ENCODE peak calls at places on chromosomes 5 and 9, in seven cellular contexts. One of them, this sample, is unnamed.

GRCh38 chr9:137044502-137045177 is 1.3 kb downstream of the NPDC1 start:
- DNase-seq in right lobe of liver: no peak
- DNase-seq in ovary: no peak
- DNase-seq in endothelial cell: no peak
- DNase-seq in nephron progenitor cell: no peak
- DNase-seq in tibial nerve: no peak
- DNase-seq in D721Med: no peak
- DNase-seq in this sample: no peak

GRCh38 chr5:173764321-173765029 is 123.7 kb upstream of the CPEB4 start:
- DNase-seq in nephron progenitor cell: peak
- DNase-seq in D721Med: no peak
- DNase-seq in right lobe of liver: peak
- DNase-seq in ovary: peak
- DNase-seq in tibial nerve: peak
- DNase-seq in endothelial cell: no peak
- DNase-seq in this sample: no peak

GRCh38 chr5:116521173-116521872 is 53.3 kb downstream of the SEMA6A start:
- DNase-seq in endothelial cell: no peak
- DNase-seq in D721Med: no peak
- DNase-seq in tibial nerve: no peak
- DNase-seq in nephron progenitor cell: no peak
- DNase-seq in right lobe of liver: no peak
- DNase-seq in ovary: no peak
- DNase-seq in this sample: no peak

GRCh38 chr9:77585335-77585786 is 62.8 kb downstream of the GNA14 start:
- DNase-seq in D721Med: no peak
- DNase-seq in endothelial cell: no peak
- DNase-seq in tibial nerve: no peak
- DNase-seq in right lobe of liver: no peak
- DNase-seq in ovary: no peak
- DNase-seq in nephron progenitor cell: no peak
- DNase-seq in this sample: no peak

GRCh38 chr5:179334017-179334765 is 11.1 kb downstream of the ADAMTS2 start:
- DNase-seq in D721Med: peak
- DNase-seq in nephron progenitor cell: no peak
- DNase-seq in right lobe of liver: no peak
- DNase-seq in ovary: no peak
- DNase-seq in tibial nerve: no peak
- DNase-seq in endothelial cell: no peak
- DNase-seq in this sample: no peak

GRCh38 chr5:137453476-137454080 is 45.5 kb downstream of the SPOCK1 start:
- DNase-seq in endothelial cell: peak
- DNase-seq in nephron progenitor cell: peak
- DNase-seq in ovary: no peak
- DNase-seq in right lobe of liver: no peak
- DNase-seq in D721Med: no peak
- DNase-seq in tibial nerve: no peak
- DNase-seq in this sample: no peak

GRCh38 chr5:154214236-154215106 is 23.9 kb downstream of the GALNT10 start:
- DNase-seq in right lobe of liver: no peak
- DNase-seq in ovary: no peak
- DNase-seq in nephron progenitor cell: no peak
- DNase-seq in D721Med: no peak
- DNase-seq in tibial nerve: no peak
- DNase-seq in endothelial cell: no peak
- DNase-seq in this sample: no peak

GRCh38 chr5:172769598-172770373 is 1.2 kb downstream of the DUSP1 start:
- DNase-seq in ovary: peak
- DNase-seq in D721Med: no peak
- DNase-seq in tibial nerve: peak
- DNase-seq in endothelial cell: no peak
- DNase-seq in nephron progenitor cell: no peak
- DNase-seq in right lobe of liver: peak
- DNase-seq in this sample: peak

GRCh38 chr9:96382175-96382574 is 1.3 kb downstream of the SLC35D2 start:
- DNase-seq in nephron progenitor cell: no peak
- DNase-seq in endothelial cell: no peak
- DNase-seq in D721Med: no peak
- DNase-seq in right lobe of liver: no peak
- DNase-seq in tibial nerve: no peak
- DNase-seq in ovary: no peak
- DNase-seq in this sample: no peak

GRCh38 chr9:28810375-28811075 is 1237.2 kb upstream of the C9orf72 start:
- DNase-seq in tibial nerve: no peak
- DNase-seq in nephron progenitor cell: no peak
- DNase-seq in endothelial cell: no peak
- DNase-seq in D721Med: no peak
- DNase-seq in ovary: no peak
- DNase-seq in right lobe of liver: no peak
- DNase-seq in this sample: no peak

GRCh38 chr5:32116574-32117313 is 57.4 kb downstream of the GOLPH3 start:
- DNase-seq in nephron progenitor cell: no peak
- DNase-seq in ovary: no peak
- DNase-seq in endothelial cell: no peak
- DNase-seq in D721Med: no peak
- DNase-seq in right lobe of liver: no peak
- DNase-seq in tibial nerve: no peak
- DNase-seq in this sample: no peak

GRCh38 chr5:52794519-52794918 is 6.8 kb downstream of the ITGA1 start:
- DNase-seq in tibial nerve: no peak
- DNase-seq in right lobe of liver: peak
- DNase-seq in D721Med: no peak
- DNase-seq in endothelial cell: no peak
- DNase-seq in nephron progenitor cell: no peak
- DNase-seq in ovary: no peak
- DNase-seq in this sample: no peak

GRCh38 chr9:81083062-81083461 is 606.3 kb downstream of the TLE1 start:
- DNase-seq in nephron progenitor cell: peak
- DNase-seq in endothelial cell: no peak
- DNase-seq in D721Med: no peak
- DNase-seq in right lobe of liver: no peak
- DNase-seq in tibial nerve: no peak
- DNase-seq in ovary: no peak
- DNase-seq in this sample: no peak

DNA sequence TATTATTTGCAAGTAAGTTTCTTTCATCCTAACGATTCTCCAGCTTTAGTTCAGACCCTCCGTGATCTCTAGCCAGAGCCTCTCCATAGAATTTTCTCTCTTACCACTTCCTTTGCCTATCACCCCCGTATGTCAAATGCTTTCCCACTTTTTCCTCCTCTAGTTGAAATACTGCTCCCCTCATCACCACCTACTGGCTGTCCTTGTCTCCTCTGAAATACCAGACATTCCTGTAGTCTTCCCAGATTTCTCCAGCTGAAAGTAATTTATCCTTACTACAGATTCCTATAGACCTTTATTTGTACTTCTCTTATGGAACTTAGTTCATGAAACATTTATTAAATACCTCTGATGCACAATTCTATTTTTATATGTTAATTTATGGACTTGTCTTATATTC is 36.0 kb upstream of the GLIPR2 start:
- DNase-seq in endothelial cell: no peak
- DNase-seq in right lobe of liver: no peak
- DNase-seq in ovary: no peak
- DNase-seq in tibial nerve: no peak
- DNase-seq in nephron progenitor cell: no peak
- DNase-seq in D721Med: no peak
- DNase-seq in this sample: no peak
- TF ChIP-seq CTCF in endothelial cell: no peak
- TF ChIP-seq CTCF in right lobe of liver: no peak
- TF ChIP-seq CTCF in ovary: no peak
- TF ChIP-seq CTCF in tibial nerve: no peak
- TF ChIP-seq CTCF in nephron progenitor cell: no peak
- TF ChIP-seq CTCF in D721Med: no peak
- TF ChIP-seq CTCF in this sample: no peak

DNA sequence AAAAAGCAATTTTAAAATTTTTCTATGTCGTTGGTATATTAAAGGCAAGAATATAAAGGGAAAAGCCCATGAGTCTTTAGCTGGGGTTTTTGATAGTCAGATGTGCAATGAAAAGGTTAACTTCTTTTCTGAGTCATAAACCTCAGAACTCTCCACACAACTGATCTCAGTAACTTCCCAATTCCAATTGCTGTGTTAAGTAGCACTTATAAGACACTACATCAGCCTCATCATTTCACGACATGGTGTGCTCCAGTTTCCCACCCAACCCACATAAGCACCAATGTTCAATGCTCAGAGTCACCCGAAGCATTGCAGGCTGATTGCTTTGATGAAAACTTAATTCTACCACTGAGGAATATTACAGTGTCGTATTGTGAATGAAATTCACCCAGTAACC is 155.8 kb downstream of the TSSK1B start:
- DNase-seq in nephron progenitor cell: no peak
- DNase-seq in endothelial cell: no peak
- DNase-seq in right lobe of liver: no peak
- DNase-seq in tibial nerve: no peak
- DNase-seq in D721Med: no peak
- DNase-seq in ovary: no peak
- DNase-seq in this sample: no peak
- TF ChIP-seq CTCF in nephron progenitor cell: no peak
- TF ChIP-seq CTCF in endothelial cell: no peak
- TF ChIP-seq CTCF in right lobe of liver: no peak
- TF ChIP-seq CTCF in tibial nerve: no peak
- TF ChIP-seq CTCF in D721Med: no peak
- TF ChIP-seq CTCF in ovary: no peak
- TF ChIP-seq CTCF in this sample: no peak

DNA sequence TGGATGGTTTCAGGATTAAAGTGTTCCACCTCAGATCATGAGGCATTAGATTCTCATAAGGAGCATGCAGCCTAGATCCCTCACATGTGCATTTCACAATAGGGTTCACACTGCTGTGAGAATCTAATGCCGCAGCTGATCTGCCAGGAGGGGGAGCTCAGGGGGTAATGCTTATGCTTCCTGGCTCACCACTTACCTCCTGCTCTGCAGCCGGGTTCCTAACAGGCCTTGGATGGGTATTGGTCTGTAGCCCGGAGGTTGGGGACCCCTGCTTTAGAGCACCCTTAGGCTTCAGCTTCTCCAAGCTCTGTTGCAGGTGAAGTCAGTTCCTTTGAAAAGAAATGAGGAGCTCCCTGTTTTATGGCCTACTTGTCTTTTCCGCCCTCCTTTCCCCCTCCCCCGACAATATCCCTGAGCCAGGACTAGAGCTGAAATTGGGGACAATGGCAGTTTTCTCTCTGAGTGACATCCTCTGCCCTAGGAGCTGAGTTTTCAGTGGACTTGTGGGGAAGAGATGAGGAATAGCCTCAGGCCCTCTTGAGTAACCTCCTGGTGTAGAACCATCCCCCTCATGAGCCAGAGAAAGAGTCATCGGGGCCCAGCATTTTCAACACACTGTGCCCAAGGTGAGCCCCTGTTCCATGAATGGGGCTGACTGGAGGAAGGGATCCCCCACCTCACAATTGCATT is 16.2 kb upstream of the MAT2B start:
- DNase-seq in D721Med: no peak
- DNase-seq in right lobe of liver: peak
- DNase-seq in ovary: no peak
- DNase-seq in nephron progenitor cell: no peak
- DNase-seq in endothelial cell: peak
- DNase-seq in tibial nerve: no peak
- DNase-seq in this sample: no peak
- TF ChIP-seq CTCF in D721Med: no peak
- TF ChIP-seq CTCF in right lobe of liver: peak
- TF ChIP-seq CTCF in ovary: no peak
- TF ChIP-seq CTCF in nephron progenitor cell: no peak
- TF ChIP-seq CTCF in endothelial cell: no peak
- TF ChIP-seq CTCF in tibial nerve: no peak
- TF ChIP-seq CTCF in this sample: no peak

GRCh38 chr5:35598707-35599370 is 18.8 kb upstream of the SPEF2 start:
- DNase-seq in nephron progenitor cell: no peak
- DNase-seq in ovary: no peak
- DNase-seq in right lobe of liver: peak
- DNase-seq in tibial nerve: no peak
- DNase-seq in endothelial cell: no peak
- DNase-seq in D721Med: no peak
- DNase-seq in this sample: no peak
- TF ChIP-seq CTCF in nephron progenitor cell: no peak
- TF ChIP-seq CTCF in ovary: no peak
- TF ChIP-seq CTCF in right lobe of liver: peak
- TF ChIP-seq CTCF in tibial nerve: no peak
- TF ChIP-seq CTCF in endothelial cell: no peak
- TF ChIP-seq CTCF in D721Med: no peak
- TF ChIP-seq CTCF in this sample: no peak

GRCh38 chr5:135753990-135754389 is 80.5 kb upstream of the SLC25A48 start:
- DNase-seq in tibial nerve: no peak
- DNase-seq in ovary: no peak
- DNase-seq in right lobe of liver: no peak
- DNase-seq in nephron progenitor cell: no peak
- DNase-seq in D721Med: no peak
- DNase-seq in endothelial cell: no peak
- DNase-seq in this sample: no peak

GRCh38 chr5:135745897-135746500 is 88.5 kb upstream of the SLC25A48 start:
- DNase-seq in ovary: no peak
- DNase-seq in nephron progenitor cell: no peak
- DNase-seq in right lobe of liver: no peak
- DNase-seq in D721Med: no peak
- DNase-seq in tibial nerve: no peak
- DNase-seq in endothelial cell: no peak
- DNase-seq in this sample: no peak

GRCh38 chr5:135747824-135748223 is 86.6 kb upstream of the SLC25A48 start:
- DNase-seq in endothelial cell: no peak
- DNase-seq in right lobe of liver: no peak
- DNase-seq in nephron progenitor cell: no peak
- DNase-seq in D721Med: no peak
- DNase-seq in tibial nerve: no peak
- DNase-seq in ovary: no peak
- DNase-seq in this sample: no peak

GRCh38 chr5:135750506-135750905 is 84.0 kb upstream of the SLC25A48 start:
- DNase-seq in right lobe of liver: no peak
- DNase-seq in nephron progenitor cell: no peak
- DNase-seq in tibial nerve: no peak
- DNase-seq in ovary: no peak
- DNase-seq in D721Med: no peak
- DNase-seq in endothelial cell: no peak
- DNase-seq in this sample: no peak
- TF ChIP-seq CTCF in right lobe of liver: no peak
- TF ChIP-seq CTCF in nephron progenitor cell: no peak
- TF ChIP-seq CTCF in tibial nerve: no peak
- TF ChIP-seq CTCF in ovary: no peak
- TF ChIP-seq CTCF in D721Med: no peak
- TF ChIP-seq CTCF in endothelial cell: no peak
- TF ChIP-seq CTCF in this sample: no peak

DNA sequence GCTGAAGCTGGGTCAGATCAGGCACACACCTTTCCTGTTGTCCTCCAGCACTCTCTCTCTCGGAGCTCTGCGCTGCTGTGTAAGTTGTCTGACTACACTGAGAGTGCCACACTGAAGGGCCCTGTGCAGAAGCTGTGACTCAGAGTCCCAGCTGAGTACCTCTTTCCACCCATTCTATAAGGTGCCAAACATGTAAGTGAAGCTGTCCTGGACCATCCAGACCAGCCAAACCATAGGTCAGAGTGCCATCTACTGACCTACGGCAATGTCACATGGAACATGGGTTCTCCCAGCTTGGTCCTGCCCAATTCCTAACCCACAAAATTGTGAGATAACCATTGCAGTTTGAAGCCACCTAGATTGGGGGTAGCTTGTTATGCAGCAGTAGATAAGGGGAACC is 68.2 kb downstream of the ADCY2 start:
- DNase-seq in nephron progenitor cell: no peak
- DNase-seq in right lobe of liver: no peak
- DNase-seq in endothelial cell: peak
- DNase-seq in D721Med: no peak
- DNase-seq in tibial nerve: no peak
- DNase-seq in ovary: no peak
- DNase-seq in this sample: no peak
- TF ChIP-seq CTCF in nephron progenitor cell: no peak
- TF ChIP-seq CTCF in right lobe of liver: no peak
- TF ChIP-seq CTCF in endothelial cell: no peak
- TF ChIP-seq CTCF in D721Med: no peak
- TF ChIP-seq CTCF in tibial nerve: no peak
- TF ChIP-seq CTCF in ovary: no peak
- TF ChIP-seq CTCF in this sample: no peak

This sample was measured in natural killer cell.